ENCODE peak calls at places on chromosomes 4 and X, in eight cellular contexts. R, T, M, N, Y, A, X and U are unnamed samples.

GRCh38 chr4:33025236-33025635 is 2305.1 kb downstream of the PCDH7 start:
- DNase-seq in R (no peak), T (no peak), M (no peak), N (no peak), Y (no peak), A (no peak), X (no peak), U (no peak)

GRCh38 chr4:139934786-139935330 is 219.1 kb downstream of the MAML3 start:
- DNase-seq in R (no peak), T (no peak), M (no peak), N (no peak), Y (no peak), A (no peak), X (no peak), U (no peak)

GRCh38 chr4:165131247-165131832 is 18.7 kb upstream of the TMEM192 start:
- DNase-seq in R (peak; percentile 42), T (peak; percentile 83), M (peak; percentile 38), N (peak; percentile 70), Y (peak; percentile 50), A (peak; percentile 55), X (peak; percentile 21), U (no peak)

GRCh38 chrX:1242901-1243402 is 25.7 kb upstream of the CSF2RA start:
- DNase-seq in R (no peak), T (peak; percentile 55), M (no peak), N (no peak), Y (no peak), A (no peak), X (no peak), U (no peak)

GRCh38 chr4:153393397-153393796 is 48.9 kb downstream of the MND1 start:
- DNase-seq in R (no peak), T (no peak), M (no peak), N (peak; percentile 66), Y (no peak), A (no peak), X (peak; percentile 50), U (no peak)

GRCh38 chr4:167956676-167957075 is 135.7 kb upstream of the ANXA10 start:
- DNase-seq in R (no peak), T (no peak), M (no peak), N (no peak), Y (no peak), A (no peak), X (no peak), U (no peak)

GRCh38 chr4:158090323-158090722 is 82.5 kb downstream of the GASK1B start:
- DNase-seq in R (no peak), T (no peak), M (no peak), N (no peak), Y (no peak), A (no peak), X (no peak), U (no peak)

GRCh38 chr4:156581282-156581681 is 390.3 kb downstream of the PDGFC start:
- DNase-seq in R (no peak), T (no peak), M (no peak), N (no peak), Y (no peak), A (no peak), X (no peak), U (no peak)

GRCh38 chr4:8439914-8440490 is 521 bp downstream of the ACOX3 start:
- DNase-seq in R (no peak), T (peak; percentile 30), M (no peak), N (no peak), Y (no peak), A (no peak), X (no peak), U (no peak)

GRCh38 chr4:158013858-158014257 is 159.0 kb downstream of the GASK1B start:
- DNase-seq in R (no peak), T (no peak), M (no peak), N (no peak), Y (no peak), A (no peak), X (no peak), U (no peak)

GRCh38 chr4:1410491-1411325 is 4.5 kb upstream of the NKX1-1 start:
- DNase-seq in R (peak; percentile 76), T (peak; percentile 52), M (no peak), N (peak; percentile 51), Y (peak; percentile 42), A (no peak), X (no peak), U (peak; percentile 73)

GRCh38 chrX:3518870-3519269 is 172.4 kb upstream of the MXRA5 start:
- DNase-seq in R (no peak), T (no peak), M (no peak), N (peak; percentile 66), Y (no peak), A (peak; percentile 2), X (peak; percentile 78), U (peak; percentile 77)

GRCh38 chr4:1621996-1622637 is 62.0 kb downstream of the FAM53A start:
- DNase-seq in R (no peak), T (no peak), M (no peak), N (no peak), Y (no peak), A (no peak), X (no peak), U (no peak)

GRCh38 chr4:38119663-38120374 is 159.6 kb downstream of the PTTG2 start:
- DNase-seq in R (no peak), T (no peak), M (no peak), N (no peak), Y (no peak), A (no peak), X (peak; percentile 52), U (no peak)

GRCh38 chrX:64975989-64976672 is at the start of gene ZC4H2:
- DNase-seq in R (peak; percentile 76), T (peak; percentile 74), M (peak; percentile 45), N (peak; percentile 85), Y (peak; percentile 63), A (peak; percentile 27), X (peak; percentile 49), U (peak; percentile 86)

GRCh38 chr4:41977709-41978108 is 3.8 kb upstream of the DCAF4L1 start:
- DNase-seq in R (no peak), T (no peak), M (no peak), N (no peak), Y (no peak), A (no peak), X (peak; percentile 1), U (no peak)

GRCh38 chr4:181548873-181549541 is 694.2 kb upstream of the TENM3 start:
- DNase-seq in R (no peak), T (no peak), M (no peak), N (no peak), Y (no peak), A (peak; percentile 7), X (peak; percentile 57), U (no peak)

GRCh38 chr4:172736046-172736445 is 432.6 kb upstream of the GALNT7 start:
- DNase-seq in R (no peak), T (no peak), M (no peak), N (no peak), Y (no peak), A (no peak), X (no peak), U (no peak)

GRCh38 chrX:109826954-109827708 is 94.1 kb upstream of the ACSL4 start:
- DNase-seq in R (peak; percentile 35), T (no peak), M (no peak), N (no peak), Y (no peak), A (no peak), X (peak; percentile 88), U (no peak)

GRCh38 chrX:69262036-69262905 is 97.0 kb upstream of the PJA1 start:
- DNase-seq in R (no peak), T (no peak), M (no peak), N (no peak), Y (no peak), A (no peak), X (no peak), U (no peak)

GRCh38 chr4:56731857-56732256 is 50.8 kb upstream of the HOPX start:
- DNase-seq in R (no peak), T (no peak), M (no peak), N (no peak), Y (no peak), A (no peak), X (no peak), U (no peak)

GRCh38 chrX:49876750-49877149 is 2.5 kb upstream of the USP27X start:
- DNase-seq in R (no peak), T (peak; percentile 46), M (peak; percentile 6), N (no peak), Y (no peak), A (peak; percentile 22), X (no peak), U (no peak)

GRCh38 chr4:91220315-91220714 is 1083.5 kb upstream of the GRID2 start:
- DNase-seq in R (no peak), T (no peak), M (no peak), N (no peak), Y (no peak), A (no peak), X (no peak), U (no peak)

GRCh38 chrX:40908857-40909475 is 173.6 kb upstream of the MED14 start:
- DNase-seq in R (no peak), T (no peak), M (no peak), N (no peak), Y (no peak), A (no peak), X (peak; percentile 33), U (no peak)

GRCh38 chr4:184722798-184723197 is 11.1 kb downstream of the CENPU start:
- DNase-seq in R (no peak), T (no peak), M (no peak), N (no peak), Y (no peak), A (no peak), X (no peak), U (no peak)

GRCh38 chr4:83546796-83547195 is 10.9 kb downstream of the GPAT3 start:
- DNase-seq in R (no peak), T (no peak), M (no peak), N (no peak), Y (no peak), A (no peak), X (no peak), U (no peak)

GRCh38 chr4:187006189-187006618 is 282.5 kb upstream of the FAT1 start:
- DNase-seq in R (no peak), T (no peak), M (no peak), N (no peak), Y (no peak), A (no peak), X (peak; percentile 55), U (no peak)

GRCh38 chr4:112677519-112678091 is 40.7 kb downstream of the LARP7 start:
- DNase-seq in R (no peak), T (no peak), M (no peak), N (no peak), Y (no peak), A (no peak), X (no peak), U (no peak)

GRCh38 chrX:9566150-9566621 is 101.3 kb downstream of the TBL1X start:
- DNase-seq in R (no peak), T (peak; percentile 7), M (no peak), N (peak; percentile 83), Y (peak; percentile 4), A (no peak), X (peak; percentile 45), U (no peak)

GRCh38 chr4:19776021-19776459 is 475.7 kb upstream of the SLIT2 start:
- DNase-seq in R (no peak), T (no peak), M (no peak), N (no peak), Y (no peak), A (peak; percentile 89), X (peak; percentile 23), U (no peak)